ENCODE peak calls at places on chromosomes 11 and 22, in nine cellular contexts. V, N, Z, O, M, G, F, D and A are unnamed samples.

GRCh38 chr11:101288392-101288791 is 158.8 kb upstream of the PGR start:
- DNase-seq in F (no peak), D (no peak), N (no peak), M (no peak), Z (no peak), G (no peak), O (no peak), V (no peak), A (no peak)

GRCh38 chr22:39016592-39016991 is 2.5 kb downstream of the APOBEC3C start:
- DNase-seq in M (no peak), F (no peak), D (no peak), V (no peak), Z (no peak), N (no peak), G (no peak), O (no peak), A (no peak)

GRCh38 chr22:44096736-44097135 is 72.6 kb downstream of the PARVB start:
- DNase-seq in O (no peak), F (no peak), V (no peak), N (no peak), M (no peak), D (no peak), Z (no peak), G (no peak), A (no peak)

GRCh38 chr22:38655532-38656255 is 498 bp downstream of the FAM227A start:
- DNase-seq in M (peak; percentile 17), F (peak; percentile 17), D (no peak), G (no peak), V (no peak), O (peak; percentile 44), N (no peak), Z (no peak), A (no peak)

GRCh38 chr11:86551286-86551685 is 121.1 kb downstream of the ME3 start:
- DNase-seq in N (no peak), F (peak; percentile 98), D (no peak), V (no peak), O (peak; percentile 89), G (peak; percentile 79), M (peak; percentile 54), Z (no peak), A (no peak)

GRCh38 chr11:130389315-130389935 is 39.0 kb downstream of the ADAMTS8 start:
- DNase-seq in V (no peak), N (peak; percentile 2), G (no peak), O (no peak), F (peak; percentile 21), D (no peak), M (no peak), Z (no peak), A (no peak)

GRCh38 chr11:59551651-59552521 is 40.5 kb downstream of the OR4D9 start:
- DNase-seq in Z (peak; percentile 57), D (no peak), F (peak; percentile 94), M (peak; percentile 43), N (no peak), V (no peak), G (peak; percentile 84), O (peak; percentile 87), A (no peak)

GRCh38 chr11:106231591-106231990 is 154.1 kb downstream of the AASDHPPT start:
- DNase-seq in M (no peak), V (no peak), N (no peak), Z (no peak), D (no peak), F (peak; percentile 55), O (peak; percentile 45), G (no peak), A (no peak)

GRCh38 chr11:97722065-97722464 is 1298.7 kb upstream of the CNTN5 start:
- DNase-seq in M (no peak), V (no peak), Z (no peak), O (no peak), G (no peak), F (peak; percentile 87), N (no peak), D (no peak), A (no peak)

GRCh38 chr11:65620666-65621065 is 5.1 kb downstream of the PCNX3 start:
- DNase-seq in Z (no peak), M (no peak), D (no peak), O (no peak), V (no peak), F (no peak), N (no peak), G (no peak), A (no peak)

GRCh38 chr11:34792814-34793241 is 123.4 kb downstream of the APIP start:
- DNase-seq in N (no peak), D (no peak), G (peak; percentile 60), V (no peak), O (peak; percentile 6), F (peak; percentile 8), M (peak; percentile 53), Z (no peak), A (no peak)

GRCh38 chr11:17371614-17372013 is 16.8 kb downstream of the KCNJ11 start:
- DNase-seq in F (peak; percentile 63), O (peak; percentile 49), M (no peak), G (no peak), Z (no peak), N (no peak), D (no peak), V (no peak), A (no peak)

GRCh38 chr11:97815667-97816066 is 1205.1 kb upstream of the CNTN5 start:
- DNase-seq in N (no peak), O (no peak), V (no peak), D (no peak), Z (no peak), F (peak; percentile 13), M (no peak), G (no peak), A (no peak)

DNA sequence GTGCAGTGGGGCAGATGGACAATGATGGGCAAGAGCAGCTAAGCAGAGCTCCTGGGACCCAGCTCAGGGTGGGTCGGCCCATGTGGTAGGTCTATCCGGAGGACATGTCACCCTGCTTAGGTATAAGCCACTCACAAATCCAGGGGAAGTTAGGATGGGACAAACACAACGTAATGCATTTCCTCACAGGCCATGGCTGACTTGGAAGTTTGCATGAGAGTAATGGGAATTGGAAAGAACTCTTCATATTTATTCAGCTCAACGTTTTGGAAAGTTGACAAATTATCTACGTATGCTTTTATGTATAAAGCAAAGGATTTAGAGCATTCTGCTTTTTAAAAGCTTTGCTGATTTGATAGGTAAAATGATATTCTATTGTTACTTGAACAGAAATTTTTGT is 74.9 kb downstream of the SMCO4 start:
- DNase-seq in F (no peak), G (no peak), V (no peak), Z (no peak), N (no peak), O (no peak), D (no peak), M (no peak), A (no peak)
- TF ChIP-seq CTCF in F (no peak), G (no peak), V (no peak), Z (no peak), N (no peak), O (no peak), D (no peak), M (no peak), A (no peak)

DNA sequence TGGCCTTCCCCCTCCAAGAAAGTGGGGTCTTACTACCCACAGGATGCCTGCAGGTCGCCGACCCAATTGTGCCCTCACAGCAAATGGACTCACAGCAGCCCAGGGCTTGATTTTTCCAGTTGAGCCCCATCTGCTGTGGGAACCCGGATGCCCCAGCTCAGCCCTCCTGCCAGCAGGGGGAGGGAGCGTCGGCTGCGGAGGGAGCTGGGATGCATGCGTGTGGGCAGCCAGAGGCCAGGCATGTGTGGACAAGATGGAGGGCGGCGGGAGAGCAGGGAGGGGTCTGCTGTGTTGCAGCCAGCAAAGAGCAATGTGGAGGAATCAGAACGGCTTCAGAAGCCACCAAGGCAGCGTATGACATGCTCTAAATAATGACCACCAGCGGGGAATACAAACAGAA is 41.0 kb upstream of the EIF3D start:
- DNase-seq in D (no peak), G (no peak), O (peak; percentile 55), V (no peak), Z (peak; percentile 35), M (no peak), F (peak; percentile 11), N (no peak), A (no peak)
- TF ChIP-seq CTCF in D (peak; percentile 25), G (no peak), O (peak; percentile 50), V (no peak), Z (peak; percentile 41), M (no peak), F (peak; percentile 44), N (no peak), A (peak; percentile 49)

GRCh38 chr22:28048529-28048928 is 129.5 kb upstream of the PITPNB start:
- DNase-seq in F (no peak), Z (no peak), M (no peak), G (no peak), O (no peak), D (no peak), N (no peak), V (no peak), A (no peak)
- TF ChIP-seq CTCF in F (no peak), Z (no peak), M (no peak), G (no peak), O (no peak), D (no peak), N (no peak), V (no peak), A (no peak)

GRCh38 chr11:64275031-64275800 is 9.2 kb downstream of the BAD start:
- DNase-seq in M (no peak), F (no peak), V (no peak), O (no peak), G (no peak), D (no peak), N (no peak), Z (no peak), A (no peak)

GRCh38 chr11:64269380-64270234 is 14.9 kb downstream of the BAD start:
- DNase-seq in F (peak; percentile 100), G (peak; percentile 99), V (peak; percentile 99), M (peak; percentile 99), N (peak; percentile 95), O (peak; percentile 100), D (peak; percentile 99), Z (peak; percentile 96), A (no peak)

GRCh38 chr11:64268028-64268686 is 16.3 kb downstream of the BAD start:
- DNase-seq in V (no peak), Z (no peak), G (no peak), O (no peak), F (no peak), D (no peak), M (no peak), N (no peak), A (no peak)

GRCh38 chr11:64268687-64269379 is 15.6 kb downstream of the BAD start:
- DNase-seq in Z (peak; percentile 14), F (peak; percentile 86), N (no peak), O (peak; percentile 51), M (peak; percentile 83), V (peak; percentile 89), G (peak; percentile 97), D (peak; percentile 82), A (no peak)

DNA sequence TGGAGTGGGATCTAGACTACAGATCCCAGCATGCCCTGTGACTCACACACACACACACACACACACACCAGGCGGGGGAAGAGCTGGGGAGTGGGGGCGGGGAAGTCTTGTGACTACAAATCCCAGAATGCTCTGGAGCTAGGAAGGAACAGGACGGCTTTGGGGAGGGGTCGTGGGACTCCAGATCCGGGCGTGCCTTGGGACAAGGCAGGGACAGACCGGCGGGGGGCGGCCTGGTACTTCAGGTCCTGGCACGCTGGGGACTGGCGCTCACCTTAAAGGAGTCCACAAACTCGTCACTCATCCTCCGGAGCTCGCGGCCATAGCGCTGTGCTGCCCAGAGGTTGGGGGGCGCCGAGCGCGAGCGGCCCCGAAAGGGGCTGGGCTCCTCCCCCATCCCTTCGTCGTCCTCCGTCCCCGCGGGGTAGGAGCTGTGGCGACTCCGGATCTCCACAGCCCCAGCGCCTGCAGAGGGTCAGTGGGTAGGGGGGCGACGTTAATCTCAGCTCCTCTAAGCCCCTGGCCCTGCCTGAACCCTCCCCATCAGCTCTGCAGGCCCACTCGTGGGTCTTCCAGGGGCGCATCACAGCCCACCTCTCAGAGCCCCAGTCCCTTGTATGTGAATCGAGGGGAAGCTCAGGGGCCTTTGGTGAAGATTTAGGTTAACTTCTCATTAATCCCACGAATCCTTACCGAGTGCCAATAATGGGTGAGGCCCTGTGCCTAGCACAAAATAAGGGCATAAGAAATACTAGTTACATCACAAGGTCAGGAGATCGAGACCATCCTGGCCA is 12.9 kb downstream of the BAD start:
- DNase-seq in G (peak; percentile 97), F (peak; percentile 92), N (peak; percentile 79), D (peak; percentile 96), M (peak; percentile 95), Z (peak; percentile 73), O (peak; percentile 95), V (peak; percentile 97), A (no peak)
- TF ChIP-seq CTCF in G (peak; percentile 23), F (no peak), N (no peak), D (peak; percentile 39), M (peak; percentile 45), Z (peak; percentile 45), O (no peak), V (no peak), A (peak; percentile 54)